ENCODE peak calls at places on chromosomes 2 and 18, in four cellular contexts. One of them, this sample, is unnamed.

GRCh38 chr2:76867854-76868253 is 654.3 kb downstream of the LRRTM4 start:
- DNase-seq in esophagus muscularis mucosa: no peak
- DNase-seq in prostate gland: no peak
- DNase-seq in lower leg skin: no peak
- DNase-seq in this sample: peak; percentile 76

GRCh38 chr2:32611771-32612170 is 16.1 kb upstream of the TTC27 start:
- DNase-seq in esophagus muscularis mucosa: no peak
- DNase-seq in prostate gland: no peak
- DNase-seq in lower leg skin: no peak
- DNase-seq in this sample: no peak

GRCh38 chr2:214989187-214989586 is 149.2 kb downstream of the ABCA12 start:
- DNase-seq in esophagus muscularis mucosa: no peak
- DNase-seq in prostate gland: no peak
- DNase-seq in lower leg skin: no peak
- DNase-seq in this sample: no peak

GRCh38 chr2:226187601-226188000 is 612.0 kb downstream of the IRS1 start:
- DNase-seq in esophagus muscularis mucosa: no peak
- DNase-seq in prostate gland: no peak
- DNase-seq in lower leg skin: no peak
- DNase-seq in this sample: peak; percentile 95

GRCh38 chr2:191023235-191023679 is 9.3 kb upstream of the STAT1 start:
- DNase-seq in lower leg skin: no peak
- DNase-seq in esophagus muscularis mucosa: no peak
- DNase-seq in prostate gland: no peak
- DNase-seq in this sample: no peak

GRCh38 chr2:26034597-26035067 is 748 bp downstream of the RAB10 start:
- DNase-seq in prostate gland: peak; percentile 8
- DNase-seq in lower leg skin: no peak
- DNase-seq in esophagus muscularis mucosa: no peak
- DNase-seq in this sample: peak; percentile 5

GRCh38 chr2:145740302-145740701 is 1220.4 kb upstream of the ZEB2 start:
- DNase-seq in lower leg skin: no peak
- DNase-seq in esophagus muscularis mucosa: no peak
- DNase-seq in prostate gland: no peak
- DNase-seq in this sample: peak; percentile 68

GRCh38 chr2:73907840-73908452 is 15.1 kb downstream of the ACTG2 start:
- DNase-seq in prostate gland: no peak
- DNase-seq in esophagus muscularis mucosa: no peak
- DNase-seq in lower leg skin: no peak
- DNase-seq in this sample: peak; percentile 62

GRCh38 chr2:188666503-188666902 is 307.7 kb upstream of the COL3A1 start:
- DNase-seq in prostate gland: no peak
- DNase-seq in esophagus muscularis mucosa: no peak
- DNase-seq in lower leg skin: no peak
- DNase-seq in this sample: no peak

GRCh38 chr2:1758112-1758630 is 13.9 kb upstream of the PXDN start:
- DNase-seq in esophagus muscularis mucosa: no peak
- DNase-seq in prostate gland: no peak
- DNase-seq in lower leg skin: no peak
- DNase-seq in this sample: peak; percentile 28

GRCh38 chr2:67234443-67234842 is 162.7 kb upstream of the ETAA1 start:
- DNase-seq in prostate gland: no peak
- DNase-seq in lower leg skin: no peak
- DNase-seq in esophagus muscularis mucosa: no peak
- DNase-seq in this sample: peak; percentile 72

GRCh38 chr2:2843969-2844548 is 513.0 kb upstream of the MYT1L start:
- DNase-seq in prostate gland: no peak
- DNase-seq in esophagus muscularis mucosa: no peak
- DNase-seq in lower leg skin: no peak
- DNase-seq in this sample: no peak

GRCh38 chr18:74310411-74310810 is 5.2 kb upstream of the C18orf63 start:
- DNase-seq in lower leg skin: no peak
- DNase-seq in esophagus muscularis mucosa: no peak
- DNase-seq in prostate gland: no peak
- DNase-seq in this sample: peak; percentile 60

GRCh38 chr2:225040862-225041209 is 1.4 kb downstream of the DOCK10 start:
- DNase-seq in prostate gland: no peak
- DNase-seq in esophagus muscularis mucosa: no peak
- DNase-seq in lower leg skin: no peak
- DNase-seq in this sample: peak; percentile 9

DNA sequence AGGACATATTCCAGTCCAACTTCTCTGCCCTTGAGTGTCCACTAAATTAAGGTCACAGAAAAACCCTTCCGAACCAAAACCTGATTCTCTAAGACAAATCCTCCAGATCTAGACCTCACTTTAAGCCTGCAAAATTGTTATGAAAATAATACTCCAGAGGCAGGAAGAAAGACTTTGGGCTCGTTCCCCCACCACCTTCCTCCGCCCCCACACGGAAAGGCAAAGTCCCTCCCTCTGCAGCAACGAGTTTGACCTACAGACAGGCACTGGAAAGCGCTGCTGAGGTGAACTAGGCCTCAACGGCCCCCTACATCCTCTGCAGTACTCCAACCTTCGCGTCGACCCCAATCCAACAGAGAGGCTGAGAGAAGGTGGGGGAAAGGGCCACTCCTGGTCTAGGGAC is 808 bp downstream of the ATP5MC3 start:
- DNase-seq in lower leg skin: peak; percentile 20
- DNase-seq in prostate gland: no peak
- DNase-seq in esophagus muscularis mucosa: no peak
- DNase-seq in this sample: peak; percentile 41
- TF ChIP-seq POLR2A in lower leg skin: no peak
- TF ChIP-seq POLR2A in prostate gland: no peak
- TF ChIP-seq POLR2A in esophagus muscularis mucosa: no peak
- TF ChIP-seq POLR2A in this sample: no peak

DNA sequence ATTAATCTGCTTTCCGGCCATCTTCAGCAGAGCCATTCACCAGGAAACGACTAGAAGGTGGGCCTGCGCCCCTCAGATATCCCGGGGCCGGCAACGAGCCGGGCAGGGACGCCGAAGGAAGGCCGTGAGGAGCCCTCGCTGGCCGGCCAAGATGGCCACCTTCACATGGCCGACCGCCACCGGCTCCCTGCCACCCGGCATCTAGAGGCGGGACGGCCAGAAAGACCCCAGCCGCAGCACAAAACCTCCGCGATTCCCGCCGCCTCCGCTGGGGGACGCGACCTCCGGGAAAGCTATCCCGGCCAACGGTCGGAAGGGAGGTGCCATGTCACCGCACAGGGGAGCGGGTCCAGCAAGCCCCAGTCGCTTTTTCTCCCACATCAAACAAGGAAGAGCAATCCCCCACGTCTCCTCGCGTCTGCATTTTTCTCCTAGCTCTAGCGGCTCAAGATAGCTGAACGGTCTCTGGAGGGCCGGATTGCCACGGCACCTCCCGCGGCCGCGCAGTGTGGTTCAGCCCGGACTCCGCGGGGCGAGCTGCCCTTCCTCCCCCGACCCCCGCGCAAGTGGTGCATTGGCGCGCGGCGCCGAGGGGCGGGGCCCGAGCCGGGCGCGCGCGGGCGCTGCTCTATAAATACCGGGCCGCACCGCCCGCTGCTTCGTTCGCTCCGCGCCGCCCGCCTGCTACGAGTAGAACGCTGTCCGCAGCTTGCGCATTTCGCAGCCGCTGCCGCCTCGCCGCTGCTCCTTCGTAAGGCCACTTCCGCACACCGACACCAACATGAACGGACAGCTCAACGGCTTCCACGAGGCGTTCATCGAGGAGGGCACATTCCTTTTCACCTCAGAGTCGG is at the start of gene MAT2A:
- DNase-seq in lower leg skin: peak; percentile 89
- DNase-seq in prostate gland: peak; percentile 88
- DNase-seq in esophagus muscularis mucosa: peak; percentile 99
- DNase-seq in this sample: peak; percentile 90
- TF ChIP-seq POLR2A in lower leg skin: peak; percentile 96
- TF ChIP-seq POLR2A in prostate gland: peak; percentile 99
- TF ChIP-seq POLR2A in esophagus muscularis mucosa: peak; percentile 100
- TF ChIP-seq POLR2A in this sample: peak; percentile 100

GRCh38 chr2:232633413-232634318 is at the start of gene EFHD1:
- DNase-seq in esophagus muscularis mucosa: no peak
- DNase-seq in lower leg skin: peak; percentile 75
- DNase-seq in prostate gland: peak; percentile 75
- DNase-seq in this sample: peak; percentile 34
- TF ChIP-seq POLR2A in esophagus muscularis mucosa: no peak
- TF ChIP-seq POLR2A in lower leg skin: peak; percentile 8
- TF ChIP-seq POLR2A in prostate gland: peak; percentile 51
- TF ChIP-seq POLR2A in this sample: no peak

DNA sequence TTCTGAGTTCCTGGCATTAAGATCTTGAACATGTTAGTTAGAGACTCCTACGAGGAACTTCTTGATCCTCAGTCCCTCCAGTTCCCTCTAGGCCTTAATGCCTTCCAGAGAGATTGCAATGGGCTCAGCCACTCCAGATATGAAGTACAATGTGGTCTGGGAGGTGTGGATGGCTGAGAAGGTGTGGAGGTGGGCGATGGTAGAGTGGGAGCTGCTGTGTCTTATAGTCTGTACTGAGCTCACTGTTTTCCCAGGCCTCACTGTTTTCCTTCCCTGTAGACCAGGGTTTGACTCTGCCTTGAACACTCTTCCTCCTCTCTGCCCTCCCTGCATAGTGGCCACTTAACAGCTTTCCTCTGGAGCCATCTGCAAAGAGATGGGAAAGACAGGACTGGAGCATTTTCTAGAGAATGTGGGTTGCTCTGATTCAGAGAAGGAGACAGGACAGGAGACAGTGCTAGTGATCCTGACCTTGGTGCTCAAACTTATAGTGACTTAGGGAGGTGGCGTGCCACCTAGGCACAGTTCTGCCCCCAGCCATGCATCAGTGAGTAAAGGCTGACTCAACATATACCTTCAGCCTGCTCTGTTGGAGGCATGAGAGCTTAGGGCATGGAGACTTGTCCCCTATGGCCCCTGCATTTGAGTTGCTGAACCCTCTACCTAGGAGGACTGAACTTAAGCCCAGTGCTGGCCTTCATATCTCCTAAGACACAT is 129.7 kb downstream of the TDRD15 start:
- DNase-seq in lower leg skin: no peak
- DNase-seq in prostate gland: no peak
- DNase-seq in esophagus muscularis mucosa: peak; percentile 82
- DNase-seq in this sample: no peak
- TF ChIP-seq POLR2A in lower leg skin: no peak
- TF ChIP-seq POLR2A in prostate gland: no peak
- TF ChIP-seq POLR2A in esophagus muscularis mucosa: no peak
- TF ChIP-seq POLR2A in this sample: no peak

DNA sequence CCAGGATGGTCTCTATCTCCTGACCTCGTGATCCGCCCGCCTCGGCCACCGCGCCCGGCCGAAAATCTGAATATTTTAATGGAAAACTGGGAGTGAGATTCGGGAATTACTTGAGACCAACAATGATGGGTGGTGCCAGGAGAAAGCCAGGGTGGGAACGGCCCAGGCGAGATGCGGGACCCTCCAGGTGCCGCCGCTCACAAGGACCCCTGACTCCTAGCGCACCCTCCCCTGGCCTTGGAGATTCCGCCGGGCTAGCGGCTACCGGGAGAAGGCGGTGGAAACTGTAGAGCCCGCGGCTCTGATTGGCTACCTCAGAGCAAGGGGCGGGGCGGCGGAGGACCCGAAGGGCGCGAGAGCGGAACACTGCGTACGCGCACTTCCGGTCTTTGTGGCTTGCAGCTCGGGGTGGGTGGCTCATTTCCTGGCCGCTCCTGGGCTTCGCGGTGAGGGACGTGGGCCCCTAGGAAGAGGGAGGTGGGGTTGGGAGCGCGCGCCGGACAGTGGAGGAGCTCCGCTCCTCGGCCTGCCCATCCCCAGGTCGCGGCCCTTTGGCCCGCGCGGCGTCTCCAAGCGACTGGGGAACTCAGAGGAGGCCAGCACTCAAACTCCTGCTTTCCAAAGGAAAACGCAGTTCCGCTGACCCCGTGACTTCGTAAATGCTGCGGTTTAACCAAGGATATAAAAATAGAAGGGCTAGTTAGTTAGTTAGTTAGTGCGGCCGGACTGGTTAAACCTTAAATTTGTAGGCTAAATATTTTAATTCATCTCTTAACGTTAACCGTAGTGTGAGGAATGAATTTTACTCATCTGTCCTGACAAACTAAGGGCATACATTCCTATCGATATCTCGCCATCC is at the start of gene ZNF397:
- DNase-seq in lower leg skin: peak; percentile 97
- DNase-seq in prostate gland: peak; percentile 97
- DNase-seq in esophagus muscularis mucosa: peak; percentile 99
- DNase-seq in this sample: peak; percentile 96
- TF ChIP-seq POLR2A in lower leg skin: peak; percentile 91
- TF ChIP-seq POLR2A in prostate gland: peak; percentile 93
- TF ChIP-seq POLR2A in esophagus muscularis mucosa: peak; percentile 93
- TF ChIP-seq POLR2A in this sample: peak; percentile 96

DNA sequence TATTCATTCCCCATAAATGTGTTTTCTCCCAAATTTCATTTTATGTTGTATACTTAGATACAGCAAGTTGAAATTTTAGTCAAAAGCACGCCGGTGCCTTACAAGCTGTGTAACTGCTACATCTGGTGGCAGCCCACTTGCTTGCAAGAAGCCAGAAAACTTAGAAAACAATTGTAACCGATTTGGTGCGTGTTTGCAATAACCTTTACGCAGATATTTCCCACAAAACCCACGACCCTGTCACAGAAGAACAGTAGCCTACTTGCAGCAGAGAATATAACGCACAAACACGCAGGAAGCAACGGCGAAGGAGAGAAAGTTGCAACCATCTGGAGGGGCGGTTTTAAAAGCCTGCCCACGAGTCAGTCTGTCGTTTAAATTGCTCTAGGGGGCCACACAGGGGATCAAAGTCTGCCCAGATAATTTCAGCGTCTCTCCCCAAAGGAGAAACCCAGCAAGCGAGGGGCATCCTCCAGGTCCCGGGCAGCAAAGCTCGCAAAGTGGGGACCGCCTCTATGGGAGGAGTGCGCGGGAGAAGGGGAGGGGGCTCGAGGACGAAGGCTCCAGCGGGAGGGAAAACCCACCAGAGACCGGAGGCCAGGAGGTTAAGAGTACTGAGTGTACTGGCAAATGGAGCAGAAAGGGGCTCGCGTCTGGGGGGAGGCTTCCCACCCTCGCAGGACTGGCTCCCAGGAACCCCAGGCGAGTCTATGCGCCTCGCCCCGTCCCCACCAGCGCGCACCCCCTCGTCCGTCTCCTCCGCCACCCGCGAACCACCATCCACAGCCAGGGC is 1.2 kb downstream of the TLK1 start:
- DNase-seq in esophagus muscularis mucosa: no peak
- DNase-seq in lower leg skin: peak; percentile 27
- DNase-seq in prostate gland: peak; percentile 44
- DNase-seq in this sample: peak; percentile 80
- TF ChIP-seq POLR2A in esophagus muscularis mucosa: no peak
- TF ChIP-seq POLR2A in lower leg skin: no peak
- TF ChIP-seq POLR2A in prostate gland: peak; percentile 11
- TF ChIP-seq POLR2A in this sample: no peak